ENCODE peak calls at places on chromosomes 1 and 21, in ten cellular contexts. D is GOT3; B is activated T-helper 1 cell treated with Interleukin-2 at 50 U/mL for 16 hours; P is AG09309; E is activated naive CD4-positive, alpha-beta T cell treated with anti-CD3 and anti-CD28 coated beads, Interleukin-2, amount 50 U/mL, for 16 hours; X is NCI-H345; I is COR-L47; C is prostate gland; T is HS-5; N is OCI-LY7. M is an unnamed sample.

GRCh38 chr1:86741947-86742572 is 37.7 kb downstream of the SH3GLB1 start:
- DNase-seq in B (no peak), N (peak), C (peak), X (no peak), D (no peak), T (no peak), P (no peak), E (peak), I (peak), M (peak)

GRCh38 chr21:39016740-39017315 is 166.4 kb downstream of the PSMG1 start:
- DNase-seq in C (no peak), D (no peak), P (peak), N (peak), E (no peak), B (no peak), X (no peak), I (no peak), T (no peak), M (peak)

GRCh38 chr1:209769171-209769904 is 13.5 kb downstream of the TRAF3IP3 start:
- DNase-seq in E (peak), D (no peak), C (no peak), X (no peak), I (no peak), P (peak), B (peak), T (peak), N (peak), M (peak)

GRCh38 chr1:205324781-205325180 is 3.2 kb upstream of the NUAK2 start:
- DNase-seq in T (no peak), B (no peak), D (no peak), P (no peak), X (no peak), C (no peak), E (no peak), N (no peak), I (no peak), M (no peak)

GRCh38 chr1:78054559-78054958 is 8.8 kb downstream of the GIPC2 start:
- DNase-seq in N (no peak), C (no peak), T (no peak), D (no peak), E (no peak), X (no peak), B (no peak), P (no peak), I (no peak), M (no peak)

GRCh38 chr1:174769961-174770549 is 229.7 kb upstream of the CACYBP start:
- DNase-seq in I (peak), X (peak), T (peak), N (peak), C (no peak), D (no peak), B (no peak), P (peak), E (no peak), M (peak)

GRCh38 chr1:223224465-223224864 is 81.4 kb upstream of the TLR5 start:
- DNase-seq in N (no peak), E (no peak), C (no peak), T (no peak), I (no peak), X (no peak), D (no peak), P (no peak), B (no peak), M (no peak)

GRCh38 chr1:54681396-54681795 is 34.3 kb upstream of the TTC4 start:
- DNase-seq in E (no peak), D (no peak), I (peak), N (no peak), P (no peak), B (no peak), C (no peak), X (peak), T (no peak), M (no peak)

GRCh38 chr1:105641407-105641806 is 1415.1 kb upstream of the PRMT6 start:
- DNase-seq in C (no peak), B (no peak), P (no peak), I (no peak), X (no peak), N (no peak), D (no peak), T (no peak), E (no peak), M (no peak)

GRCh38 chr21:42513151-42513984 is at the start of gene SLC37A1:
- DNase-seq in C (no peak), B (peak), I (no peak), D (no peak), X (peak), N (peak), E (peak), T (no peak), P (no peak), M (peak)

GRCh38 chr1:21818661-21819060 is 6.6 kb downstream of the LDLRAD2 start:
- DNase-seq in I (no peak), E (no peak), C (no peak), B (no peak), N (peak), P (no peak), X (no peak), D (no peak), T (no peak), M (peak)

GRCh38 chr1:90725961-90726715 is 9.0 kb upstream of the BARHL2 start:
- DNase-seq in E (no peak), X (no peak), B (no peak), I (no peak), N (no peak), C (no peak), D (no peak), P (no peak), T (no peak), M (no peak)

GRCh38 chr21:35641271-35642016 is 418.9 kb downstream of the SETD4 start:
- DNase-seq in D (no peak), T (no peak), N (no peak), X (no peak), C (no peak), I (no peak), E (no peak), B (no peak), P (peak), M (no peak)

GRCh38 chr1:114490235-114490634 is 20.8 kb downstream of the TRIM33 start:
- DNase-seq in I (no peak), B (no peak), N (no peak), X (no peak), C (no peak), D (no peak), T (no peak), E (no peak), P (no peak), M (no peak)